ENCODE peak calls at places on chromosomes 11 and 22, in five cellular contexts. One of them, this sample, is unnamed.

GRCh38 chr11:27392715-27393114 is 29.7 kb upstream of the CCDC34 start:
- DNase-seq in caudate nucleus: no peak
- DNase-seq in RWPE1: no peak
- DNase-seq in brain microvascular endothelial cell: peak
- DNase-seq in colonic mucosa: no peak
- DNase-seq in this sample: no peak

GRCh38 chr11:4495487-4495886 is 13.0 kb downstream of the OR52K1 start:
- DNase-seq in colonic mucosa: no peak
- DNase-seq in RWPE1: no peak
- DNase-seq in brain microvascular endothelial cell: no peak
- DNase-seq in caudate nucleus: no peak
- DNase-seq in this sample: no peak

GRCh38 chr22:41563051-41563711 is 2.4 kb downstream of the CSDC2 start:
- DNase-seq in caudate nucleus: peak
- DNase-seq in colonic mucosa: no peak
- DNase-seq in RWPE1: peak
- DNase-seq in brain microvascular endothelial cell: peak
- DNase-seq in this sample: no peak

GRCh38 chr22:49678137-49678841 is 149.4 kb downstream of the BRD1 start:
- DNase-seq in colonic mucosa: no peak
- DNase-seq in RWPE1: no peak
- DNase-seq in caudate nucleus: no peak
- DNase-seq in brain microvascular endothelial cell: no peak
- DNase-seq in this sample: no peak

GRCh38 chr11:42631223-42631843 is 680.5 kb upstream of the API5 start:
- DNase-seq in colonic mucosa: no peak
- DNase-seq in caudate nucleus: no peak
- DNase-seq in RWPE1: peak
- DNase-seq in brain microvascular endothelial cell: peak
- DNase-seq in this sample: no peak

GRCh38 chr11:4094348-4095291 is at the start of gene RRM1:
- DNase-seq in RWPE1: peak
- DNase-seq in caudate nucleus: peak
- DNase-seq in colonic mucosa: peak
- DNase-seq in brain microvascular endothelial cell: peak
- DNase-seq in this sample: peak

GRCh38 chr22:49866646-49867045 is 13.0 kb downstream of the ZBED4 start:
- DNase-seq in RWPE1: no peak
- DNase-seq in colonic mucosa: no peak
- DNase-seq in brain microvascular endothelial cell: no peak
- DNase-seq in caudate nucleus: no peak
- DNase-seq in this sample: no peak

GRCh38 chr11:76856111-76856510 is 4.6 kb upstream of the ACER3 start:
- DNase-seq in RWPE1: no peak
- DNase-seq in caudate nucleus: no peak
- DNase-seq in brain microvascular endothelial cell: no peak
- DNase-seq in colonic mucosa: no peak
- DNase-seq in this sample: no peak

GRCh38 chr22:44249376-44250147 is 63.2 kb downstream of the SHISAL1 start:
- DNase-seq in RWPE1: no peak
- DNase-seq in caudate nucleus: no peak
- DNase-seq in colonic mucosa: no peak
- DNase-seq in brain microvascular endothelial cell: no peak
- DNase-seq in this sample: peak

GRCh38 chr11:20131744-20132666 is 28.3 kb downstream of the DBX1 start:
- DNase-seq in colonic mucosa: peak
- DNase-seq in caudate nucleus: peak
- DNase-seq in brain microvascular endothelial cell: peak
- DNase-seq in RWPE1: peak
- DNase-seq in this sample: peak

GRCh38 chr11:10310301-10310841 is 5.5 kb downstream of the ADM start:
- DNase-seq in colonic mucosa: no peak
- DNase-seq in caudate nucleus: no peak
- DNase-seq in brain microvascular endothelial cell: peak
- DNase-seq in RWPE1: no peak
- DNase-seq in this sample: no peak

GRCh38 chr11:130423541-130424155 is 4.8 kb downstream of the ADAMTS8 start:
- DNase-seq in colonic mucosa: no peak
- DNase-seq in caudate nucleus: no peak
- DNase-seq in RWPE1: no peak
- DNase-seq in brain microvascular endothelial cell: no peak
- DNase-seq in this sample: no peak

GRCh38 chr11:128616158-128616557 is 28.8 kb upstream of the ETS1 start:
- DNase-seq in brain microvascular endothelial cell: no peak
- DNase-seq in colonic mucosa: no peak
- DNase-seq in RWPE1: no peak
- DNase-seq in caudate nucleus: no peak
- DNase-seq in this sample: no peak

GRCh38 chr11:102026975-102027374 is 20.3 kb upstream of the CFAP300 start:
- DNase-seq in caudate nucleus: no peak
- DNase-seq in brain microvascular endothelial cell: no peak
- DNase-seq in RWPE1: no peak
- DNase-seq in colonic mucosa: no peak
- DNase-seq in this sample: no peak

GRCh38 chr11:32566527-32566926 is 17.1 kb upstream of the EIF3M start:
- DNase-seq in brain microvascular endothelial cell: no peak
- DNase-seq in RWPE1: no peak
- DNase-seq in colonic mucosa: no peak
- DNase-seq in caudate nucleus: no peak
- DNase-seq in this sample: no peak

GRCh38 chr22:50307891-50308596 is 598 bp upstream of the PLXNB2 start:
- DNase-seq in caudate nucleus: peak
- DNase-seq in RWPE1: no peak
- DNase-seq in brain microvascular endothelial cell: no peak
- DNase-seq in colonic mucosa: peak
- DNase-seq in this sample: no peak

GRCh38 chr11:91248199-91248807 is 976.3 kb upstream of the FAT3 start:
- DNase-seq in caudate nucleus: no peak
- DNase-seq in colonic mucosa: peak
- DNase-seq in RWPE1: peak
- DNase-seq in brain microvascular endothelial cell: peak
- DNase-seq in this sample: no peak

GRCh38 chr11:125402436-125402835 is 93.6 kb downstream of the FEZ1 start:
- DNase-seq in caudate nucleus: no peak
- DNase-seq in colonic mucosa: no peak
- DNase-seq in brain microvascular endothelial cell: peak
- DNase-seq in RWPE1: no peak
- DNase-seq in this sample: no peak

GRCh38 chr22:27776410-27776958 is 25.1 kb downstream of the MN1 start:
- DNase-seq in caudate nucleus: no peak
- DNase-seq in RWPE1: no peak
- DNase-seq in colonic mucosa: no peak
- DNase-seq in brain microvascular endothelial cell: no peak
- DNase-seq in this sample: no peak

GRCh38 chr22:29183971-29184595 is 21.6 kb upstream of the EMID1 start:
- DNase-seq in caudate nucleus: no peak
- DNase-seq in colonic mucosa: no peak
- DNase-seq in brain microvascular endothelial cell: no peak
- DNase-seq in RWPE1: no peak
- DNase-seq in this sample: no peak

GRCh38 chr11:97280347-97280746 is 890.5 kb downstream of the JRKL start:
- DNase-seq in brain microvascular endothelial cell: no peak
- DNase-seq in RWPE1: no peak
- DNase-seq in colonic mucosa: no peak
- DNase-seq in caudate nucleus: no peak
- DNase-seq in this sample: no peak

GRCh38 chr11:56845121-56845732 is 96.7 kb upstream of the OR9G4 start:
- DNase-seq in caudate nucleus: no peak
- DNase-seq in RWPE1: no peak
- DNase-seq in colonic mucosa: no peak
- DNase-seq in brain microvascular endothelial cell: no peak
- DNase-seq in this sample: no peak

GRCh38 chr11:96014234-96014633 is 90.3 kb upstream of the MTMR2 start:
- DNase-seq in brain microvascular endothelial cell: peak
- DNase-seq in caudate nucleus: no peak
- DNase-seq in RWPE1: peak
- DNase-seq in colonic mucosa: no peak
- DNase-seq in this sample: no peak

GRCh38 chr11:65108469-65109123 is 3.1 kb upstream of the TM7SF2 start:
- DNase-seq in RWPE1: no peak
- DNase-seq in caudate nucleus: no peak
- DNase-seq in colonic mucosa: no peak
- DNase-seq in brain microvascular endothelial cell: no peak
- DNase-seq in this sample: peak

GRCh38 chr11:35418847-35419712 is at the start of gene SLC1A2:
- DNase-seq in colonic mucosa: no peak
- DNase-seq in RWPE1: no peak
- DNase-seq in caudate nucleus: peak
- DNase-seq in brain microvascular endothelial cell: no peak
- DNase-seq in this sample: no peak

GRCh38 chr22:41976961-41977566 is 7.8 kb downstream of the SEPTIN3 start:
- DNase-seq in brain microvascular endothelial cell: no peak
- DNase-seq in caudate nucleus: peak
- DNase-seq in colonic mucosa: no peak
- DNase-seq in RWPE1: no peak
- DNase-seq in this sample: no peak

GRCh38 chr11:130916238-130916855 is at the start of gene SNX19:
- DNase-seq in brain microvascular endothelial cell: peak
- DNase-seq in colonic mucosa: peak
- DNase-seq in caudate nucleus: peak
- DNase-seq in RWPE1: peak
- DNase-seq in this sample: peak

GRCh38 chr11:75867778-75868374 is 52.9 kb downstream of the UVRAG start:
- DNase-seq in RWPE1: peak
- DNase-seq in brain microvascular endothelial cell: peak
- DNase-seq in caudate nucleus: no peak
- DNase-seq in colonic mucosa: peak
- DNase-seq in this sample: peak

GRCh38 chr11:69238562-69239319 is 55.2 kb upstream of the MYEOV start:
- DNase-seq in caudate nucleus: no peak
- DNase-seq in brain microvascular endothelial cell: no peak
- DNase-seq in colonic mucosa: peak
- DNase-seq in RWPE1: no peak
- DNase-seq in this sample: no peak

GRCh38 chr11:76995177-76995576 is 39.0 kb upstream of the B3GNT6 start:
- DNase-seq in RWPE1: no peak
- DNase-seq in brain microvascular endothelial cell: no peak
- DNase-seq in colonic mucosa: no peak
- DNase-seq in caudate nucleus: no peak
- DNase-seq in this sample: no peak

GRCh38 chr11:72223615-72224586 is 666 bp upstream of the INPPL1 start:
- DNase-seq in brain microvascular endothelial cell: no peak
- DNase-seq in RWPE1: no peak
- DNase-seq in caudate nucleus: peak
- DNase-seq in colonic mucosa: peak
- DNase-seq in this sample: peak

GRCh38 chr22:26711205-26711958 is 54.0 kb downstream of the MIAT start:
- DNase-seq in colonic mucosa: no peak
- DNase-seq in caudate nucleus: no peak
- DNase-seq in RWPE1: no peak
- DNase-seq in brain microvascular endothelial cell: no peak
- DNase-seq in this sample: no peak

GRCh38 chr11:114159320-114159719 is 99.8 kb downstream of the ZBTB16 start:
- DNase-seq in caudate nucleus: no peak
- DNase-seq in RWPE1: peak
- DNase-seq in colonic mucosa: no peak
- DNase-seq in brain microvascular endothelial cell: no peak
- DNase-seq in this sample: no peak

DNA sequence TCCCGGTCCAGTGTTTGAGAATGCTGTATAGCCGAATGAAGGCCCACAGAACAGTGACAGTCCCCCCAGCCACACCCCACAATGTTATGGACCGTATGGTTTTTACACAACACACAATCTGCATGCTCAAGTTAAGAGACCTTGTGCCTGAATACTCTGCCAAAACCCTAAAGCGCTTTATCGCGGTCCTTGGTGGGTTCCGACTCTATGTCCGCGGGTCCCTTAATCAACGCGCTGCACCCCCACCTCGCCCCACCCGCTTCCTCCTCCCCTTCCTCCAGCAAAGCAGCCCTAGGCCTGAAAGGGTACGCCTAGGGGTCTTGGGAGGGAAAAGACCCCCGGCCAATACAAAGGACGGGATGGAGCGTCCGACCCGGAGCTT is 442 bp downstream of the COPB1 start:
- DNase-seq in RWPE1: peak
- DNase-seq in caudate nucleus: no peak
- DNase-seq in colonic mucosa: peak
- DNase-seq in brain microvascular endothelial cell: no peak
- DNase-seq in this sample: peak
- H3K27ac ChIP-seq in RWPE1: peak
- H3K27ac ChIP-seq in caudate nucleus: no peak
- H3K27ac ChIP-seq in colonic mucosa: peak
- H3K27ac ChIP-seq in brain microvascular endothelial cell: peak
- H3K27ac ChIP-seq in this sample: peak

DNA sequence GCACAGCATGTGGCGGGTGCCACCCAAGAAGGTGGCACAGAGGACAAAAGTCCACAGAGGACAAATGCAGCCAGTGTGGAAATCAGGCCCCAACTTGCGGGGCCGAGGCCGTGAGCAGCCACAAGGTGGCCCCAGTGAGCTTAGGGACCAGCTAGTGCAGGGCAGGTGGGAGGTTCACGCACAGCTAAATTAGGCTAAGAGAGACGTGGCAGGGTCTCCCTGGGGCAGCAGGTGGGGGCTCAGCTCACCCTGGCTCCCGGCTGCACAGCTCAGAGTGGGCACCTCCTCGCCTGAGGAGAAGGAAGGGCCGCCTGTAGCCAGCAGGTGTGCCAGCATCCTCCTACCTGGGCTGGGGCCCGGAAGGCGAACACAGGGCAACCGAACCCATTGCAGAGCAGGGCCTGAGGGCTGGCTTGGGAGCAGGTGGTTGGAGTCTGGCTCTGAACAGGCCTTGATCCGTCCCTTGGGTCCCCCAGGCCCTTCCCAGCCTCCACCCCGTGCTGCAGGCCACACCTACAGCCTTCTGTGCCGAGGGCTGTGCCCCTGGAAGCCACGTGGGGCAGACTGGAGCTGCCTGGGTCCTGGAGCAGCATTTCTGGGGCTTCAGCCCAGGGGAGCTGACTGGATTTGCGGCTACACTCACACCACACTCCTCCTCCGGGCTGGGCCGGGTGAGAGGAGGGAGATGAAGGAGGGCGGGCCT is 26.1 kb upstream of the CELSR1 start:
- DNase-seq in RWPE1: peak
- DNase-seq in brain microvascular endothelial cell: peak
- DNase-seq in caudate nucleus: peak
- DNase-seq in colonic mucosa: peak
- DNase-seq in this sample: peak
- H3K27ac ChIP-seq in RWPE1: peak
- H3K27ac ChIP-seq in brain microvascular endothelial cell: no peak
- H3K27ac ChIP-seq in caudate nucleus: no peak
- H3K27ac ChIP-seq in colonic mucosa: peak
- H3K27ac ChIP-seq in this sample: no peak

GRCh38 chr22:35587896-35588295 is 29.2 kb downstream of the MB start:
- DNase-seq in colonic mucosa: no peak
- DNase-seq in RWPE1: no peak
- DNase-seq in brain microvascular endothelial cell: no peak
- DNase-seq in caudate nucleus: no peak
- DNase-seq in this sample: no peak
- H3K27ac ChIP-seq in colonic mucosa: no peak
- H3K27ac ChIP-seq in RWPE1: peak
- H3K27ac ChIP-seq in brain microvascular endothelial cell: no peak
- H3K27ac ChIP-seq in caudate nucleus: no peak
- H3K27ac ChIP-seq in this sample: peak

DNA sequence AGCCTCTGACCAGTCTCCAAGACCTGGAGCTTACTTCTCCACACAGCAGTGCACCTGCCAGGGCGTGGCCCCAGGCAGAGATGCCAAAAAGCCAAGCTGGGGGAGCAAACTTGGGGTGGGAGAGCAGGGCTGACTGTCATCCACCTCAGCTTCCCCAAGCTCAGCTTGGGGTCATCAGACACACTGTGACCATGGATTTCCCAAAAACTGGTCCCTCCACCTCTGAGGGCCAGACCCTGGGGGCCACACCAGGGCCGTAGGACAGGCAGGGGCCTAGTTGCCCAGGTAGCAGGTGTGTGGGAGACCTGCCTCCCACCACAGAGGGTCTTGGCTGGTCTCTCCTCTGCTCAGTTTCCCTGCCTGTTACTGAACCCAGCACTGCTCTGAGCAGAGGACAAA is 30.6 kb downstream of the ARVCF start:
- DNase-seq in colonic mucosa: no peak
- DNase-seq in brain microvascular endothelial cell: no peak
- DNase-seq in RWPE1: no peak
- DNase-seq in caudate nucleus: no peak
- DNase-seq in this sample: no peak
- H3K27ac ChIP-seq in colonic mucosa: no peak
- H3K27ac ChIP-seq in brain microvascular endothelial cell: no peak
- H3K27ac ChIP-seq in RWPE1: peak
- H3K27ac ChIP-seq in caudate nucleus: no peak
- H3K27ac ChIP-seq in this sample: no peak